ENCODE peak calls at places on chromosomes 16 and 17, in ten cellular contexts. K, B, W, P, Y, A, E, J, S and O are unnamed samples.

GRCh38 chr16:48607056-48607825 is 2.7 kb downstream of the N4BP1 start:
- DNase-seq in K (peak), B (peak), W (no peak), P (peak), Y (no peak), A (no peak), E (no peak), J (peak), S (no peak), O (peak)

GRCh38 chr17:28279411-28279810 is 39.6 kb upstream of the TMEM97 start:
- DNase-seq in K (no peak), B (peak), W (no peak), P (peak), Y (no peak), A (no peak), E (no peak), J (peak), S (no peak), O (peak)

GRCh38 chr16:46996952-46997458 is 23.5 kb upstream of the DNAJA2 start:
- DNase-seq in K (no peak), B (peak), W (no peak), P (no peak), Y (no peak), A (no peak), E (no peak), J (no peak), S (no peak), O (no peak)

GRCh38 chr17:82765357-82765756 is 13.5 kb downstream of the TBCD start:
- DNase-seq in K (no peak), B (no peak), W (no peak), P (no peak), Y (no peak), A (no peak), E (no peak), J (no peak), S (no peak), O (no peak)

GRCh38 chr17:28343491-28343932 is 8.0 kb downstream of the TNFAIP1 start:
- DNase-seq in K (no peak), B (no peak), W (no peak), P (no peak), Y (no peak), A (no peak), E (no peak), J (no peak), S (no peak), O (no peak)

GRCh38 chr16:81645303-81645702 is 133.8 kb upstream of the PLCG2 start:
- DNase-seq in K (peak), B (peak), W (no peak), P (peak), Y (no peak), A (peak), E (peak), J (peak), S (peak), O (peak)

GRCh38 chr16:70418274-70418992 is 20.5 kb downstream of the ST3GAL2 start:
- DNase-seq in K (no peak), B (no peak), W (no peak), P (no peak), Y (no peak), A (no peak), E (no peak), J (no peak), S (no peak), O (no peak)

GRCh38 chr16:85441189-85441889 is 171.8 kb upstream of the GSE1 start:
- DNase-seq in K (no peak), B (no peak), W (no peak), P (no peak), Y (no peak), A (peak), E (no peak), J (no peak), S (no peak), O (no peak)

GRCh38 chr17:28875856-28876564 is 21.2 kb downstream of the ERAL1 start:
- DNase-seq in K (no peak), B (no peak), W (no peak), P (no peak), Y (no peak), A (no peak), E (no peak), J (no peak), S (no peak), O (no peak)

GRCh38 chr17:31721291-31722025 is 137.6 kb downstream of the COPRS start:
- DNase-seq in K (no peak), B (no peak), W (no peak), P (no peak), Y (no peak), A (no peak), E (no peak), J (no peak), S (no peak), O (no peak)

GRCh38 chr17:82030470-82031302 is 792 bp upstream of the RAC3 start:
- DNase-seq in K (peak), B (peak), W (peak), P (peak), Y (peak), A (peak), E (peak), J (peak), S (peak), O (peak)

GRCh38 chr17:1562178-1562643 is 381 bp downstream of the PITPNA start:
- DNase-seq in K (peak), B (peak), W (no peak), P (peak), Y (peak), A (no peak), E (no peak), J (no peak), S (peak), O (no peak)

GRCh38 chr17:45149669-45150603 is 1.7 kb downstream of the HEXIM1 start:
- DNase-seq in K (peak), B (peak), W (no peak), P (peak), Y (peak), A (peak), E (peak), J (peak), S (peak), O (peak)

GRCh38 chr16:48919791-48920190 is 309.8 kb upstream of the N4BP1 start:
- DNase-seq in K (no peak), B (no peak), W (no peak), P (no peak), Y (no peak), A (no peak), E (no peak), J (no peak), S (no peak), O (no peak)

GRCh38 chr17:8868529-8868951 is 1.1 kb upstream of the PIK3R6 start:
- DNase-seq in K (no peak), B (no peak), W (no peak), P (no peak), Y (no peak), A (no peak), E (no peak), J (no peak), S (no peak), O (no peak)

GRCh38 chr17:20774472-20775135 is 195.1 kb downstream of the CDRT15L2 start:
- DNase-seq in K (no peak), B (no peak), W (no peak), P (peak), Y (no peak), A (no peak), E (no peak), J (no peak), S (no peak), O (no peak)

GRCh38 chr16:14356064-14356463 is 274.0 kb downstream of the PARN start:
- DNase-seq in K (no peak), B (no peak), W (no peak), P (no peak), Y (no peak), A (no peak), E (no peak), J (no peak), S (no peak), O (no peak)

GRCh38 chr17:31591924-31592323 is 200.4 kb downstream of the RAB11FIP4 start:
- DNase-seq in K (no peak), B (no peak), W (no peak), P (no peak), Y (no peak), A (no peak), E (no peak), J (no peak), S (no peak), O (no peak)

GRCh38 chr17:43701318-43701743 is 39.6 kb upstream of the MEOX1 start:
- DNase-seq in K (peak), B (peak), W (no peak), P (no peak), Y (no peak), A (no peak), E (peak), J (peak), S (no peak), O (peak)

GRCh38 chr16:50778284-50779163 is 36.6 kb downstream of the CYLD start:
- DNase-seq in K (no peak), B (no peak), W (no peak), P (no peak), Y (no peak), A (no peak), E (no peak), J (no peak), S (no peak), O (no peak)

GRCh38 chr16:12323007-12323699 is 346.6 kb downstream of the SNX29 start:
- DNase-seq in K (no peak), B (no peak), W (no peak), P (no peak), Y (no peak), A (no peak), E (no peak), J (no peak), S (no peak), O (no peak)

GRCh38 chr17:79603771-79604170 is 7.1 kb downstream of the RBFOX3 start:
- DNase-seq in K (no peak), B (no peak), W (no peak), P (no peak), Y (no peak), A (no peak), E (no peak), J (no peak), S (no peak), O (no peak)

GRCh38 chr16:89720520-89720858 is 209 bp downstream of the VPS9D1 start:
- DNase-seq in K (peak), B (no peak), W (no peak), P (peak), Y (peak), A (peak), E (peak), J (no peak), S (peak), O (no peak)

GRCh38 chr17:44385287-44386181 is 3.9 kb downstream of the ITGA2B start:
- DNase-seq in K (peak), B (peak), W (peak), P (peak), Y (peak), A (peak), E (peak), J (peak), S (peak), O (peak)

GRCh38 chr17:35432176-35433074 is at the start of gene SLFN12:
- DNase-seq in K (peak), B (peak), W (peak), P (peak), Y (peak), A (peak), E (peak), J (peak), S (peak), O (peak)

GRCh38 chr17:49338883-49339282 is 23.2 kb downstream of the ZNF652 start:
- DNase-seq in K (no peak), B (no peak), W (no peak), P (no peak), Y (peak), A (peak), E (no peak), J (no peak), S (no peak), O (no peak)

GRCh38 chr17:10790491-10791401 is 13.2 kb downstream of the TMEM238L start:
- DNase-seq in K (peak), B (no peak), W (no peak), P (no peak), Y (no peak), A (peak), E (no peak), J (no peak), S (no peak), O (no peak)

DNA sequence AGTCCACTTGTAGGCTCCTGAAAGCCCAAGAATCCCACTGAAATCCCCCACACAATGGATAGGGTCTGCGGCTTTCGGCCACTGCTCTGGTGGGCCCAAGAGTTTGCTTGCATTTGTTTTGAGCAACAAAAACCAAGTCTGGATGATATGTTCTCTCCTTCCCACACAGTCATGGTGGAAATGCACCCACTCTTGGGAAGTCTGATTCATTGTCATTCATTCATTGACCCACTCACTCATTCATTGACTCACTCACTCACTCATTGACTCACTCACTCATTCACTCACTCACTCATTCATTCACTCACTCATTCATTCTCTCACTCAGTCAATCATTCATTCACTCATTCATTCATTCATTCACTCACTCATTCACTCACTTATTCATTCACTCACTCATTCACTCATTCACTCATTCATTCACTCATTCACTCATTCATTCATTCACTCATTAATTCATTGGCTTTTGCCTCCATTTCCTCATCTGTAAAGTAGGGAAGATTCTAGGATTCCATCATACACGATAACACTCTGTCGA is 2.2 kb upstream of the CA5A start:
- DNase-seq in K (no peak), B (no peak), W (no peak), P (no peak), Y (no peak), A (no peak), E (no peak), J (no peak), S (no peak), O (no peak)
- H3K4me3 ChIP-seq in K (no peak), B (no peak), W (no peak), P (no peak), Y (no peak), A (no peak), E (no peak), J (no peak), S (no peak), O (no peak)

GRCh38 chr16:503150-504071 is 24.1 kb upstream of the CAPN15 start:
- DNase-seq in K (no peak), B (no peak), W (no peak), P (no peak), Y (no peak), A (no peak), E (no peak), J (no peak), S (no peak), O (no peak)
- H3K4me3 ChIP-seq in K (no peak), B (no peak), W (no peak), P (no peak), Y (no peak), A (no peak), E (no peak), J (no peak), S (no peak), O (no peak)

DNA sequence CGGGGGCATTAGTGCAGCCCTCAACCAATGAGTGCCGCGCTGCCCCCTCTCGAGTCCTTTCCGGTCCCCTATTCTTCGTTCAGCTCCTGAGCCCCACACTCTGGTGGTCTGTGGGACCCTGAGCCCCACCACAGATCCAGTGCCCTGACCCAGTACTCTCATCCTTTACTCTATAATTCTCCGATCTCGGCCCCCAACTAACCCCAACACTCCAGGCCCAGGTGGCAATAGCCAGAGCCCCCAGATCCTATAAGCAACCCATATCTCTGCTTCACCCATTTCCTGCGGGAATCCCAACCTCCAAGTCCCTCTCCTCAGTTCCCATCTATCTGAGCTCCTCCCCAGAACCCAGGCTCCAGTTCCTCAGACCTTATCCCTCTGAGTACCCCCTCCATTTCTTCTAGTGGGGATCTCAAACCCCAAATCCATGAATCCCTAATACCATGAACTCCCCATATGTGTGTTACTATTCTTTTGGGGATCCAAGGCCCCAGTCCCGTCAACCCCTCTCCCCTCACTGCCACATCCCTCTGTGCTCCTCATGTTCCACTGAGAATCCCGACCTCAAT is 1.0 kb upstream of the TBC1D10B start:
- DNase-seq in K (no peak), B (no peak), W (no peak), P (no peak), Y (no peak), A (no peak), E (no peak), J (no peak), S (no peak), O (no peak)
- H3K4me3 ChIP-seq in K (peak), B (peak), W (peak), P (peak), Y (peak), A (no peak), E (peak), J (peak), S (peak), O (peak)

DNA sequence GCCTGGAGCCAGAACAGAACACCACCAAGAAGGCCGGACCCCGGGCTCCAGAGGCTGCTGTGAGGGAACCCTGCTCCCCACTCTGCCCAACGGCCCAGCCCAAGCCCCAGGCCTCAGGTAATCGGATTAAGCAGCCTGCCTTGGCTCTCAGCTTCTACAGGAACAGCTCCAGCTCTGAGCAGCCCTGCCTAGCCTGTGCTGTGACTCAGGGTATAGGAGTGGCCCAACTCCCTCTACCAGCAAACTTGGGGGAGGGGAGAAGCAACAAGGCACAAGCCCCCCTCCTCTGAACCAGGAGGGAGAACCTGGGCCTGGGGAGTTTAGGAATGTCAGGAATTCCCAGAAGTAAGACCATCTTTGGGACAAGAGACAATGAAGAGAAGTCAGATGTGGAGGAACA is 849 bp upstream of the SOX15 start:
- DNase-seq in K (no peak), B (no peak), W (no peak), P (peak), Y (no peak), A (peak), E (peak), J (peak), S (no peak), O (peak)
- H3K4me3 ChIP-seq in K (no peak), B (no peak), W (no peak), P (no peak), Y (no peak), A (no peak), E (no peak), J (no peak), S (no peak), O (no peak)

GRCh38 chr17:41548844-41549595 is 20.9 kb upstream of the KRT19 start:
- DNase-seq in K (peak), B (peak), W (peak), P (peak), Y (peak), A (peak), E (peak), J (peak), S (peak), O (peak)
- H3K4me3 ChIP-seq in K (peak), B (no peak), W (no peak), P (no peak), Y (no peak), A (no peak), E (peak), J (peak), S (peak), O (peak)